ENCODE peak calls at places on chromosomes 12 and 14, in seven cellular contexts. One of them, this sample, is unnamed.

GRCh38 chr14:105204206-105204930 is 23.3 kb upstream of the NUDT14 start:
- DNase-seq in GM23338: no peak
- DNase-seq in MM.1S: no peak
- DNase-seq in hepatocyte: no peak
- DNase-seq in neural progenitor cell: no peak
- DNase-seq in PC-3: peak; percentile 74
- DNase-seq in HCT116: no peak
- DNase-seq in this sample: peak; percentile 60

GRCh38 chr14:56709201-56709600 is 101.1 kb downstream of the OTX2 start:
- DNase-seq in neural progenitor cell: no peak
- DNase-seq in HCT116: no peak
- DNase-seq in GM23338: no peak
- DNase-seq in hepatocyte: peak; percentile 16
- DNase-seq in PC-3: no peak
- DNase-seq in MM.1S: no peak
- DNase-seq in this sample: no peak

GRCh38 chr14:52380294-52380693 is 66.2 kb downstream of the PTGER2 start:
- DNase-seq in MM.1S: no peak
- DNase-seq in PC-3: peak; percentile 61
- DNase-seq in hepatocyte: no peak
- DNase-seq in GM23338: no peak
- DNase-seq in HCT116: no peak
- DNase-seq in neural progenitor cell: no peak
- DNase-seq in this sample: peak; percentile 81

GRCh38 chr12:132285991-132286681 is 43.3 kb downstream of the GALNT9 start:
- DNase-seq in hepatocyte: peak; percentile 85
- DNase-seq in MM.1S: no peak
- DNase-seq in neural progenitor cell: peak; percentile 64
- DNase-seq in HCT116: no peak
- DNase-seq in GM23338: peak; percentile 48
- DNase-seq in PC-3: peak; percentile 67
- DNase-seq in this sample: peak; percentile 73

GRCh38 chr12:64696065-64696741 is 63.0 kb downstream of the GNS start:
- DNase-seq in MM.1S: no peak
- DNase-seq in PC-3: peak; percentile 73
- DNase-seq in HCT116: no peak
- DNase-seq in hepatocyte: peak; percentile 37
- DNase-seq in GM23338: no peak
- DNase-seq in neural progenitor cell: no peak
- DNase-seq in this sample: peak; percentile 58

GRCh38 chr14:101853455-101854018 is 92.0 kb downstream of the PPP2R5C start:
- DNase-seq in PC-3: no peak
- DNase-seq in MM.1S: no peak
- DNase-seq in hepatocyte: no peak
- DNase-seq in GM23338: no peak
- DNase-seq in neural progenitor cell: peak; percentile 29
- DNase-seq in HCT116: no peak
- DNase-seq in this sample: no peak

GRCh38 chr12:100567945-100568344 is 5.5 kb upstream of the GAS2L3 start:
- DNase-seq in hepatocyte: no peak
- DNase-seq in HCT116: no peak
- DNase-seq in PC-3: no peak
- DNase-seq in GM23338: no peak
- DNase-seq in MM.1S: no peak
- DNase-seq in neural progenitor cell: no peak
- DNase-seq in this sample: no peak

GRCh38 chr14:58108717-58109116 is 43.3 kb downstream of the ARMH4 start:
- DNase-seq in GM23338: no peak
- DNase-seq in MM.1S: no peak
- DNase-seq in neural progenitor cell: no peak
- DNase-seq in hepatocyte: no peak
- DNase-seq in PC-3: no peak
- DNase-seq in HCT116: no peak
- DNase-seq in this sample: no peak

GRCh38 chr12:64304571-64304970 is 82.5 kb upstream of the KICS2 start:
- DNase-seq in neural progenitor cell: no peak
- DNase-seq in MM.1S: no peak
- DNase-seq in GM23338: no peak
- DNase-seq in HCT116: no peak
- DNase-seq in hepatocyte: no peak
- DNase-seq in PC-3: no peak
- DNase-seq in this sample: no peak

GRCh38 chr14:58560208-58560607 is 77.6 kb upstream of the DACT1 start:
- DNase-seq in neural progenitor cell: no peak
- DNase-seq in hepatocyte: peak; percentile 29
- DNase-seq in HCT116: no peak
- DNase-seq in GM23338: no peak
- DNase-seq in MM.1S: no peak
- DNase-seq in PC-3: peak; percentile 83
- DNase-seq in this sample: peak; percentile 51

GRCh38 chr14:89164168-89165074 is 252.6 kb downstream of the FOXN3 start:
- DNase-seq in GM23338: no peak
- DNase-seq in PC-3: no peak
- DNase-seq in hepatocyte: no peak
- DNase-seq in neural progenitor cell: no peak
- DNase-seq in HCT116: no peak
- DNase-seq in MM.1S: no peak
- DNase-seq in this sample: no peak

GRCh38 chr12:105228494-105228893 is 7.5 kb downstream of the APPL2 start:
- DNase-seq in hepatocyte: no peak
- DNase-seq in MM.1S: peak; percentile 93
- DNase-seq in neural progenitor cell: no peak
- DNase-seq in GM23338: no peak
- DNase-seq in HCT116: no peak
- DNase-seq in PC-3: no peak
- DNase-seq in this sample: peak; percentile 91

GRCh38 chr14:104172349-104172748 is 34.0 kb downstream of the KIF26A start:
- DNase-seq in neural progenitor cell: no peak
- DNase-seq in HCT116: no peak
- DNase-seq in PC-3: no peak
- DNase-seq in GM23338: no peak
- DNase-seq in MM.1S: no peak
- DNase-seq in hepatocyte: no peak
- DNase-seq in this sample: no peak

GRCh38 chr12:42370013-42370412 is 44.0 kb downstream of the PPHLN1 start:
- DNase-seq in HCT116: no peak
- DNase-seq in MM.1S: no peak
- DNase-seq in PC-3: no peak
- DNase-seq in hepatocyte: no peak
- DNase-seq in neural progenitor cell: no peak
- DNase-seq in GM23338: peak; percentile 60
- DNase-seq in this sample: no peak

DNA sequence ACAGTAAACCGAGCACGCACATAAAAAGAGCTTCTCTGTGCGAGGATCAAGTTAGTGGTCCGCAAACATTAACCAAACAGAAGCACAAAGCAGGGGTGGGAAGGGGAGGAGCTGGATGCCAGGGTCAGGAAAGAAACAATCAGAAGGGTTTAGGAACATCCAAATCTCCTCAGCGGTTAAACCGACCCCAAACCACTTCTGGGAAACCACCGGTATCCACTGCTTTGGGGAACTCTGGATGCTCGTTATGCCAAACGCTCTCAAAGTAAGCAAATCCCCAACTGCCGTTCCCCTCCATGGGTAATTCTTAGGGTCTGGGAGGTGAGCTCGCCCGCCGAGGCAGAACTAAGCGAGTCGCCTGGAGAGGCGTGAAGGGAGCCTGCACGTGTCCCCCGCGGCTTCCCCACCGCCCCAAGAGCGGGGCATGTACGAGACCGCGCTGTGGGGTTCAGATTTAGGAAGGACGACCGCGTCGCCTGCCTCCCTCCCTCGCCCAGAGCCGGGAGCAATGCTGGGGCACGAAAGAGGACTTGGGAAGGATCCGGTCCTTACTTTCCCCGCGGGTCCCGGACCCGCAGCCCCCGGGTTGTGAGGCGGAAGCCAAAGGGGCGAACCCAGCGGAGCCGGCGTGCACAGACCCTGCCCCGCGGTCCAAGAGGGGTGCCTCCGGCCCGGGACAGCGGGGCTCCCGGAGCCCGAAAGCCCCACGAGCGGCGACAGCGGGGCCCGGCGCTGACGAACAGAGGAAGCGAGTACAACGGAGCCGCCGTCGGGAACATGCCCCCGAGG is 710 bp downstream of the SBNO1 start:
- DNase-seq in MM.1S: peak; percentile 12
- DNase-seq in neural progenitor cell: peak; percentile 84
- DNase-seq in GM23338: peak; percentile 44
- DNase-seq in PC-3: peak; percentile 26
- DNase-seq in HCT116: no peak
- DNase-seq in hepatocyte: no peak
- DNase-seq in this sample: peak; percentile 59
- H2AFZ ChIP-seq in MM.1S: no peak overlapping the region
- H2AFZ ChIP-seq in neural progenitor cell: no peak overlapping the region
- H2AFZ ChIP-seq in GM23338: no peak overlapping the region
- H2AFZ ChIP-seq in PC-3: peak overlapping the region; percentile 68
- H2AFZ ChIP-seq in HCT116: no peak overlapping the region
- H2AFZ ChIP-seq in hepatocyte: peak overlapping the region; percentile 60
- H2AFZ ChIP-seq in this sample: peak overlapping the region; percentile 66

GRCh38 chr12:70366581-70367267 is 634 bp downstream of the KCNMB4 start:
- DNase-seq in MM.1S: peak; percentile 61
- DNase-seq in neural progenitor cell: peak; percentile 76
- DNase-seq in PC-3: peak; percentile 52
- DNase-seq in GM23338: peak; percentile 68
- DNase-seq in hepatocyte: peak; percentile 58
- DNase-seq in HCT116: peak; percentile 37
- DNase-seq in this sample: peak; percentile 76
- TF ChIP-seq EZH2 in MM.1S: no peak
- TF ChIP-seq EZH2 in neural progenitor cell: no peak
- TF ChIP-seq EZH2 in PC-3: no peak
- TF ChIP-seq EZH2 in GM23338: no peak
- TF ChIP-seq EZH2 in hepatocyte: no peak
- TF ChIP-seq EZH2 in HCT116: no peak
- TF ChIP-seq EZH2 in this sample: no peak

DNA sequence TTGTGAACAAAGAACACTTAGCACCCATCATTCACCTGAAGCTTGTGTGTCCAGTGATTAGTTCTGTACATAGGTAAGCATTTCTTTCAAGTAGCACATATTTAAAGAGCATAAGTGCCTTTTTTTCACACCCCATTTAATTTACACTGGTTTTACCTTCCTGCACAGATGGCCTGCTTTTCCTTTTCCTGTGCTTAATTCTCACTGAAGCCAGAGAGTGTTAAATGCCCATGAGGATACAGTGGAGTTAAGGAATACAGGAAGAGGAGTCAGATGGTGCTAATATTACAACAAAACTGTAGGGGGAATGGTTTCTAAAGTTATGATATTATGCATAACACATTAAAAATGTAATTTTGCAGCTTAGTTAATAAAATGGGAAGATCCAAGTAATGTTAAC is 31.0 kb upstream of the SLC38A1 start:
- DNase-seq in PC-3: no peak
- DNase-seq in hepatocyte: no peak
- DNase-seq in HCT116: no peak
- DNase-seq in GM23338: no peak
- DNase-seq in MM.1S: no peak
- DNase-seq in neural progenitor cell: no peak
- DNase-seq in this sample: no peak
- TF ChIP-seq EZH2phosphoT487 in PC-3: no peak
- TF ChIP-seq EZH2phosphoT487 in hepatocyte: no peak
- TF ChIP-seq EZH2phosphoT487 in HCT116: no peak
- TF ChIP-seq EZH2phosphoT487 in GM23338: no peak
- TF ChIP-seq EZH2phosphoT487 in MM.1S: no peak
- TF ChIP-seq EZH2phosphoT487 in neural progenitor cell: no peak
- TF ChIP-seq EZH2phosphoT487 in this sample: no peak

GRCh38 chr12:28550757-28551381 is 360.6 kb downstream of the CCDC91 start:
- DNase-seq in HCT116: peak; percentile 37
- DNase-seq in PC-3: peak; percentile 89
- DNase-seq in hepatocyte: no peak
- DNase-seq in MM.1S: no peak
- DNase-seq in neural progenitor cell: no peak
- DNase-seq in GM23338: no peak
- DNase-seq in this sample: peak; percentile 85

GRCh38 chr12:28558232-28558631 is 368.0 kb downstream of the CCDC91 start:
- DNase-seq in MM.1S: no peak
- DNase-seq in HCT116: no peak
- DNase-seq in GM23338: no peak
- DNase-seq in neural progenitor cell: no peak
- DNase-seq in hepatocyte: no peak
- DNase-seq in PC-3: no peak
- DNase-seq in this sample: no peak

GRCh38 chr12:28555729-28556128 is 365.5 kb downstream of the CCDC91 start:
- DNase-seq in GM23338: no peak
- DNase-seq in neural progenitor cell: no peak
- DNase-seq in hepatocyte: no peak
- DNase-seq in HCT116: no peak
- DNase-seq in MM.1S: no peak
- DNase-seq in PC-3: no peak
- DNase-seq in this sample: no peak

GRCh38 chr12:28552472-28553061 is 362.3 kb downstream of the CCDC91 start:
- DNase-seq in neural progenitor cell: no peak
- DNase-seq in HCT116: no peak
- DNase-seq in PC-3: no peak
- DNase-seq in GM23338: no peak
- DNase-seq in hepatocyte: no peak
- DNase-seq in MM.1S: no peak
- DNase-seq in this sample: peak; percentile 9
- H2AFZ ChIP-seq in neural progenitor cell: no peak overlapping the region
- H2AFZ ChIP-seq in HCT116: no peak overlapping the region
- H2AFZ ChIP-seq in PC-3: no peak overlapping the region
- H2AFZ ChIP-seq in GM23338: no peak overlapping the region
- H2AFZ ChIP-seq in hepatocyte: no peak overlapping the region
- H2AFZ ChIP-seq in MM.1S: no peak overlapping the region
- H2AFZ ChIP-seq in this sample: no peak overlapping the region

GRCh38 chr14:100159107-100159864 is at the start of gene DEGS2:
- DNase-seq in PC-3: peak; percentile 56
- DNase-seq in MM.1S: peak; percentile 22
- DNase-seq in hepatocyte: peak; percentile 81
- DNase-seq in HCT116: no peak
- DNase-seq in GM23338: peak; percentile 87
- DNase-seq in neural progenitor cell: peak; percentile 77
- DNase-seq in this sample: peak; percentile 37

GRCh38 chr14:100156776-100157175 is 2.7 kb downstream of the DEGS2 start:
- DNase-seq in MM.1S: no peak
- DNase-seq in neural progenitor cell: no peak
- DNase-seq in PC-3: no peak
- DNase-seq in GM23338: no peak
- DNase-seq in HCT116: no peak
- DNase-seq in hepatocyte: no peak
- DNase-seq in this sample: no peak

GRCh38 chr14:100160534-100160916 is 1.1 kb upstream of the DEGS2 start:
- DNase-seq in HCT116: no peak
- DNase-seq in MM.1S: no peak
- DNase-seq in PC-3: no peak
- DNase-seq in neural progenitor cell: no peak
- DNase-seq in hepatocyte: peak; percentile 2
- DNase-seq in GM23338: no peak
- DNase-seq in this sample: no peak

GRCh38 chr14:100159865-100160533 is 554 bp upstream of the DEGS2 start:
- DNase-seq in neural progenitor cell: peak; percentile 46
- DNase-seq in HCT116: no peak
- DNase-seq in GM23338: peak; percentile 76
- DNase-seq in hepatocyte: peak; percentile 25
- DNase-seq in MM.1S: no peak
- DNase-seq in PC-3: peak; percentile 36
- DNase-seq in this sample: no peak

GRCh38 chr14:100158566-100159106 is 809 bp downstream of the DEGS2 start:
- DNase-seq in HCT116: no peak
- DNase-seq in neural progenitor cell: peak; percentile 44
- DNase-seq in hepatocyte: no peak
- DNase-seq in PC-3: no peak
- DNase-seq in MM.1S: no peak
- DNase-seq in GM23338: no peak
- DNase-seq in this sample: no peak
- TF ChIP-seq EZH2 in HCT116: no peak
- TF ChIP-seq EZH2 in neural progenitor cell: no peak
- TF ChIP-seq EZH2 in hepatocyte: no peak
- TF ChIP-seq EZH2 in PC-3: no peak
- TF ChIP-seq EZH2 in MM.1S: no peak
- TF ChIP-seq EZH2 in GM23338: peak; percentile 45
- TF ChIP-seq EZH2 in this sample: no peak

GRCh38 chr14:75418779-75419768 is 8.7 kb upstream of the JDP2 start:
- DNase-seq in neural progenitor cell: peak; percentile 78
- DNase-seq in hepatocyte: peak; percentile 68
- DNase-seq in MM.1S: no peak
- DNase-seq in GM23338: peak; percentile 97
- DNase-seq in PC-3: no peak
- DNase-seq in HCT116: peak; percentile 58
- DNase-seq in this sample: no peak
- TF ChIP-seq EZH2phosphoT487 in neural progenitor cell: no peak
- TF ChIP-seq EZH2phosphoT487 in hepatocyte: no peak
- TF ChIP-seq EZH2phosphoT487 in MM.1S: no peak
- TF ChIP-seq EZH2phosphoT487 in GM23338: no peak
- TF ChIP-seq EZH2phosphoT487 in PC-3: no peak
- TF ChIP-seq EZH2phosphoT487 in HCT116: no peak
- TF ChIP-seq EZH2phosphoT487 in this sample: no peak